ENCODE peak calls at places on chromosomes 3 and 15, in nine cellular contexts. I, F, Z, Y, B, W, X, T and E are unnamed samples.

GRCh38 chr3:147385059-147386012 is 21.0 kb downstream of the ZIC4 start:
- DNase-seq in I (no peak), F (no peak), Z (no peak), Y (no peak), B (no peak), W (no peak), X (no peak), T (no peak), E (no peak)

GRCh38 chr3:8937064-8938020 is 25.9 kb downstream of the RAD18 start:
- DNase-seq in I (peak), F (no peak), Z (no peak), Y (no peak), B (no peak), W (no peak), X (peak), T (no peak), E (no peak)

GRCh38 chr15:52056496-52056895 is 37.5 kb downstream of the MAPK6 start:
- DNase-seq in I (no peak), F (no peak), Z (no peak), Y (no peak), B (no peak), W (no peak), X (no peak), T (no peak), E (no peak)

GRCh38 chr3:50624634-50625033 is 7.7 kb downstream of the MAPKAPK3 start:
- DNase-seq in I (no peak), F (no peak), Z (no peak), Y (no peak), B (no peak), W (no peak), X (no peak), T (no peak), E (no peak)

GRCh38 chr3:13022348-13023250 is 50.6 kb downstream of the IQSEC1 start:
- DNase-seq in I (peak), F (no peak), Z (no peak), Y (no peak), B (peak), W (no peak), X (peak), T (no peak), E (no peak)

GRCh38 chr3:128726691-128727031 is 678 bp downstream of the RAB7A start:
- DNase-seq in I (peak), F (peak), Z (peak), Y (peak), B (peak), W (no peak), X (peak), T (peak), E (peak)

GRCh38 chr3:8886556-8886955 is 76.7 kb downstream of the RAD18 start:
- DNase-seq in I (no peak), F (no peak), Z (no peak), Y (no peak), B (no peak), W (no peak), X (peak), T (no peak), E (no peak)

GRCh38 chr15:80636675-80637074 is 58.4 kb upstream of the ABHD17C start:
- DNase-seq in I (no peak), F (no peak), Z (no peak), Y (no peak), B (no peak), W (no peak), X (no peak), T (no peak), E (no peak)

GRCh38 chr3:77513541-77513940 is 473.6 kb downstream of the ROBO2 start:
- DNase-seq in I (peak), F (no peak), Z (no peak), Y (no peak), B (no peak), W (no peak), X (peak), T (no peak), E (no peak)

GRCh38 chr3:115232167-115232566 is 85.1 kb upstream of the ZBTB20 start:
- DNase-seq in I (no peak), F (no peak), Z (no peak), Y (no peak), B (no peak), W (no peak), X (no peak), T (no peak), E (no peak)

GRCh38 chr3:61819861-61820260 is 258.5 kb downstream of the PTPRG start:
- DNase-seq in I (no peak), F (no peak), Z (no peak), Y (no peak), B (no peak), W (no peak), X (no peak), T (no peak), E (no peak)

GRCh38 chr15:80915462-80915861 is 74.2 kb downstream of the MESD start:
- DNase-seq in I (no peak), F (no peak), Z (no peak), Y (no peak), B (no peak), W (no peak), X (no peak), T (no peak), E (no peak)

GRCh38 chr15:85406916-85407315 is 26.5 kb downstream of the AKAP13 start:
- DNase-seq in I (peak), F (no peak), Z (no peak), Y (no peak), B (no peak), W (no peak), X (peak), T (no peak), E (no peak)

GRCh38 chr15:70195808-70196304 is 98.1 kb upstream of the TLE3 start:
- DNase-seq in I (peak), F (no peak), Z (no peak), Y (no peak), B (no peak), W (no peak), X (peak), T (no peak), E (no peak)

GRCh38 chr3:53628546-53629395 is 134.4 kb downstream of the CACNA1D start:
- DNase-seq in I (no peak), F (no peak), Z (no peak), Y (no peak), B (no peak), W (no peak), X (no peak), T (no peak), E (no peak)

GRCh38 chr3:196969001-196969659 is 497 bp upstream of the PIGZ start:
- DNase-seq in I (peak), F (peak), Z (no peak), Y (peak), B (peak), W (no peak), X (peak), T (peak), E (peak)

GRCh38 chr15:22806156-22806555 is 19.7 kb downstream of the NIPA1 start:
- DNase-seq in I (no peak), F (no peak), Z (no peak), Y (no peak), B (no peak), W (no peak), X (no peak), T (no peak), E (no peak)

GRCh38 chr15:96336045-96336642 is 5.6 kb downstream of the NR2F2 start:
- DNase-seq in I (peak), F (no peak), Z (peak), Y (no peak), B (no peak), W (no peak), X (no peak), T (no peak), E (no peak)

GRCh38 chr15:100934735-100935134 is 15.6 kb downstream of the LRRK1 start:
- DNase-seq in I (peak), F (no peak), Z (no peak), Y (no peak), B (no peak), W (no peak), X (no peak), T (no peak), E (no peak)

GRCh38 chr15:63583027-63583426 is 14.2 kb upstream of the FBXL22 start:
- DNase-seq in I (peak), F (no peak), Z (no peak), Y (no peak), B (no peak), W (no peak), X (peak), T (no peak), E (no peak)

GRCh38 chr15:92801774-92802464 is 98.2 kb upstream of the CHD2 start:
- DNase-seq in I (peak), F (no peak), Z (no peak), Y (no peak), B (no peak), W (no peak), X (peak), T (no peak), E (no peak)

GRCh38 chr15:90184119-90184785 is 16.9 kb upstream of the SEMA4B start:
- DNase-seq in I (peak), F (peak), Z (no peak), Y (no peak), B (no peak), W (no peak), X (peak), T (peak), E (no peak)

GRCh38 chr3:164192974-164193373 is 885.3 kb downstream of the SI start:
- DNase-seq in I (no peak), F (no peak), Z (no peak), Y (no peak), B (no peak), W (no peak), X (no peak), T (no peak), E (no peak)

GRCh38 chr3:170961616-170962400 is 53.4 kb upstream of the EIF5A2 start:
- DNase-seq in I (peak), F (no peak), Z (peak), Y (no peak), B (peak), W (no peak), X (peak), T (no peak), E (no peak)

GRCh38 chr3:71499477-71499876 is 84.1 kb downstream of the FOXP1 start:
- DNase-seq in I (no peak), F (no peak), Z (no peak), Y (no peak), B (no peak), W (no peak), X (no peak), T (no peak), E (no peak)

GRCh38 chr3:184907941-184908649 is 96.1 kb downstream of the VPS8 start:
- DNase-seq in I (no peak), F (no peak), Z (no peak), Y (no peak), B (no peak), W (peak), X (no peak), T (no peak), E (no peak)

GRCh38 chr3:138197058-138197457 is 10.0 kb downstream of the ARMC8 start:
- DNase-seq in I (peak), F (no peak), Z (no peak), Y (no peak), B (no peak), W (no peak), X (peak), T (no peak), E (no peak)

GRCh38 chr3:108931025-108931424 is 22.7 kb downstream of the GUCA1C start:
- DNase-seq in I (no peak), F (no peak), Z (no peak), Y (no peak), B (no peak), W (no peak), X (no peak), T (no peak), E (no peak)

GRCh38 chr15:23629234-23629805 is 18.3 kb downstream of the MAGEL2 start:
- DNase-seq in I (no peak), F (no peak), Z (no peak), Y (no peak), B (no peak), W (no peak), X (peak), T (no peak), E (no peak)

GRCh38 chr15:48233246-48233645 is 27.1 kb downstream of the SLC12A1 start:
- DNase-seq in I (no peak), F (no peak), Z (no peak), Y (no peak), B (no peak), W (no peak), X (no peak), T (no peak), E (no peak)

GRCh38 chr3:17577795-17578520 is 164.5 kb downstream of the TBC1D5 start:
- DNase-seq in I (peak), F (no peak), Z (no peak), Y (no peak), B (peak), W (no peak), X (peak), T (no peak), E (no peak)

GRCh38 chr15:42364529-42364928 is 5.2 kb downstream of the CAPN3 start:
- DNase-seq in I (no peak), F (no peak), Z (no peak), Y (no peak), B (peak), W (no peak), X (peak), T (no peak), E (no peak)

GRCh38 chr3:20280257-20280656 is 94.3 kb upstream of the SGO1 start:
- DNase-seq in I (no peak), F (no peak), Z (no peak), Y (no peak), B (no peak), W (no peak), X (no peak), T (no peak), E (no peak)

GRCh38 chr3:170233532-170233931 is 11.3 kb downstream of the PRKCI start:
- DNase-seq in I (peak), F (no peak), Z (no peak), Y (no peak), B (no peak), W (no peak), X (peak), T (no peak), E (no peak)